ENCODE peak calls at places on chromosomes 12 and 14, in six cellular contexts. E, F, V, R, U and P are unnamed samples.

GRCh38 chr14:20413785-20414117 is 450 bp upstream of the TEP1 start:
- DNase-seq in E (no peak), F (peak; percentile 30), V (no peak), R (peak; percentile 12), U (no peak), P (no peak)

GRCh38 chr14:35416108-35416750 is 11.7 kb upstream of the NFKBIA start:
- DNase-seq in E (no peak), F (no peak), V (no peak), R (no peak), U (peak; percentile 33), P (no peak)

GRCh38 chr14:69535230-69535848 is 39.3 kb downstream of the CCDC177 start:
- DNase-seq in E (peak; percentile 50), F (peak; percentile 34), V (no peak), R (peak; percentile 50), U (peak; percentile 60), P (peak; percentile 50)

GRCh38 chr12:117832459-117833457 is 136.0 kb downstream of the KSR2 start:
- DNase-seq in E (peak; percentile 7), F (no peak), V (no peak), R (no peak), U (peak; percentile 22), P (no peak)

GRCh38 chr14:72844528-72844927 is 49.4 kb downstream of the DPF3 start:
- DNase-seq in E (no peak), F (no peak), V (no peak), R (no peak), U (no peak), P (no peak)

GRCh38 chr14:54768501-54768900 is 134.1 kb downstream of the GCH1 start:
- DNase-seq in E (peak; percentile 28), F (no peak), V (no peak), R (no peak), U (no peak), P (no peak)

GRCh38 chr14:21263284-21264024 is 5.8 kb downstream of the HNRNPC start:
- DNase-seq in E (peak; percentile 49), F (no peak), V (no peak), R (no peak), U (peak; percentile 29), P (no peak)

GRCh38 chr14:24331731-24332093 is 3.2 kb downstream of the ADCY4 start:
- DNase-seq in E (no peak), F (no peak), V (no peak), R (no peak), U (no peak), P (no peak)

GRCh38 chr12:27902651-27903050 is 69.9 kb downstream of the PTHLH start:
- DNase-seq in E (no peak), F (no peak), V (no peak), R (no peak), U (no peak), P (no peak)

GRCh38 chr12:75585309-75585708 is 73.9 kb upstream of the KRR1 start:
- DNase-seq in E (peak; percentile 92), F (peak; percentile 85), V (no peak), R (no peak), U (peak; percentile 70), P (no peak)

GRCh38 chr12:57625261-57626032 is 7.6 kb downstream of the B4GALNT1 start:
- DNase-seq in E (no peak), F (no peak), V (no peak), R (no peak), U (no peak), P (no peak)

GRCh38 chr12:57224973-57225679 is 4.4 kb upstream of the SHMT2 start:
- DNase-seq in E (no peak), F (peak; percentile 26), V (no peak), R (peak; percentile 55), U (peak; percentile 38), P (peak; percentile 96)

GRCh38 chr14:38056270-38056669 is 151.4 kb upstream of the SSTR1 start:
- DNase-seq in E (no peak), F (no peak), V (no peak), R (no peak), U (peak; percentile 37), P (no peak)

GRCh38 chr12:1864456-1864855 is 44.1 kb downstream of the LRTM2 start:
- DNase-seq in E (no peak), F (no peak), V (no peak), R (no peak), U (no peak), P (no peak)

GRCh38 chr14:67569651-67570290 is 30.3 kb downstream of the PIGH start:
- DNase-seq in E (no peak), F (no peak), V (no peak), R (no peak), U (no peak), P (no peak)

GRCh38 chr14:31382221-31382620 is 38.1 kb downstream of the HEATR5A start:
- DNase-seq in E (no peak), F (no peak), V (no peak), R (no peak), U (no peak), P (no peak)

GRCh38 chr14:57136669-57137068 is 132.0 kb downstream of the EXOC5 start:
- DNase-seq in E (no peak), F (no peak), V (no peak), R (no peak), U (no peak), P (no peak)

GRCh38 chr12:80937391-80938238 is at the start of gene LIN7A:
- DNase-seq in E (peak; percentile 31), F (peak; percentile 38), V (peak; percentile 23), R (peak; percentile 65), U (peak; percentile 57), P (peak; percentile 48)

GRCh38 chr14:100659345-100660001 is 67.2 kb upstream of the DLK1 start:
- DNase-seq in E (no peak), F (no peak), V (no peak), R (no peak), U (no peak), P (no peak)

GRCh38 chr12:108622425-108622824 is 11.3 kb downstream of the SELPLG start:
- DNase-seq in E (no peak), F (peak; percentile 76), V (no peak), R (no peak), U (peak; percentile 88), P (no peak)

GRCh38 chr12:81811778-81812125 is 52.6 kb upstream of the PPFIA2 start:
- DNase-seq in E (no peak), F (no peak), V (no peak), R (no peak), U (no peak), P (no peak)

GRCh38 chr12:132141976-132142678 is 2.0 kb downstream of the DDX51 start:
- DNase-seq in E (no peak), F (no peak), V (no peak), R (peak; percentile 3), U (no peak), P (peak; percentile 71)

GRCh38 chr12:72346331-72346944 is 74.3 kb downstream of the TRHDE start:
- DNase-seq in E (peak; percentile 85), F (peak; percentile 26), V (peak; percentile 86), R (peak; percentile 29), U (peak; percentile 77), P (no peak)

GRCh38 chr12:93824514-93825500 is 147.6 kb downstream of the CRADD start:
- DNase-seq in E (peak; percentile 43), F (no peak), V (peak; percentile 86), R (no peak), U (peak; percentile 52), P (no peak)

GRCh38 chr14:29085546-29085945 is 319.0 kb downstream of the FOXG1 start:
- DNase-seq in E (peak; percentile 5), F (no peak), V (peak; percentile 2), R (no peak), U (peak; percentile 2), P (no peak)

GRCh38 chr12:26631846-26632245 is 201.1 kb downstream of the ITPR2 start:
- DNase-seq in E (peak; percentile 38), F (peak; percentile 55), V (no peak), R (no peak), U (no peak), P (no peak)

GRCh38 chr12:68932123-68932700 is 759 bp downstream of the CPM start:
- DNase-seq in E (no peak), F (no peak), V (no peak), R (no peak), U (no peak), P (no peak)

GRCh38 chr14:23725980-23726746 is 90.0 kb downstream of the DHRS2 start:
- DNase-seq in E (no peak), F (no peak), V (no peak), R (no peak), U (no peak), P (no peak)

GRCh38 chr12:8048906-8049305 is 16.4 kb downstream of the FOXJ2 start:
- DNase-seq in E (no peak), F (no peak), V (no peak), R (no peak), U (no peak), P (no peak)

GRCh38 chr12:6229823-6230222 is 29.6 kb downstream of the CD9 start:
- DNase-seq in E (peak; percentile 97), F (peak; percentile 84), V (no peak), R (peak; percentile 58), U (peak; percentile 97), P (peak; percentile 76)

GRCh38 chr12:6226701-6227096 is 26.5 kb downstream of the CD9 start:
- DNase-seq in E (no peak), F (no peak), V (no peak), R (peak; percentile 72), U (no peak), P (peak; percentile 78)

GRCh38 chr12:6230321-6231110 is 30.3 kb downstream of the CD9 start:
- DNase-seq in E (no peak), F (no peak), V (no peak), R (peak; percentile 68), U (no peak), P (peak; percentile 85)

GRCh38 chr12:6229224-6229748 is 29.1 kb downstream of the CD9 start:
- DNase-seq in E (no peak), F (no peak), V (no peak), R (peak; percentile 53), U (no peak), P (no peak)

GRCh38 chr12:6228535-6229223 is 28.5 kb downstream of the CD9 start:
- DNase-seq in E (no peak), F (peak; percentile 36), V (no peak), R (no peak), U (no peak), P (no peak)
- H3K4me1 ChIP-seq in E (peaks cover 34% of the 10 kb centered on the region), F (peaks cover 73% of the 10 kb centered on the region), V (peaks cover 40% of the 10 kb centered on the region), R (peaks cover 100% of the 10 kb centered on the region), U (peaks cover 25% of the 10 kb centered on the region), P (peaks cover 96% of the 10 kb centered on the region)

DNA sequence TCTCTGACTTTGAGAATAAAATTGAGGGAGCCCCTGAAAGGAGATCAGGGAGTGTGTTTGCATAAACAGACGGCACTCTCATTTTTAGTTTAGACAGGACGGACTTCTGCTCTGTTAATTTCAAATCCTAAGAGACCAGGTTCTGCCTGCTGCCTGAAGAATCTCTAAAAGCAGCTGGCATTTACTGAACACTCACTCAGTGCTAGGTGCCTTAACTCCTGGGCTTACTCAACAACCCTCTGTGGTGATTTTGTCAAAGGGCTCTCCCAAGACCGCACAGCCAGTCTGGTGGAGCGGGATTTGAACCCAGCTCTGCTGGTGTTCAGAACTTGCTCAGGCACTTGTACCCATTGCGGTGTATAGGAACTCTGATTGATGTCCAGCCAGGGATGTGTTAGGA is 2.2 kb downstream of the ORAI1 start:
- DNase-seq in E (no peak), F (no peak), V (no peak), R (no peak), U (peak; percentile 21), P (no peak)
- H3K4me1 ChIP-seq in E (peaks cover 23% of the 10 kb centered on the region), F (peaks cover 50% of the 10 kb centered on the region), V (peaks cover 20% of the 10 kb centered on the region), R (peaks cover 59% of the 10 kb centered on the region), U (peaks cover 29% of the 10 kb centered on the region), P (peaks cover 16% of the 10 kb centered on the region)

GRCh38 chr14:96097752-96098151 is 58.6 kb downstream of the C14orf132 start:
- DNase-seq in E (no peak), F (no peak), V (no peak), R (no peak), U (no peak), P (no peak)
- H3K4me1 ChIP-seq in E (peaks cover 17% of the 10 kb centered on the region), F (no peaks in the 10 kb centered on the region), V (peaks cover 3% of the 10 kb centered on the region), R (peaks cover 15% of the 10 kb centered on the region), U (peaks cover 43% of the 10 kb centered on the region), P (no peaks in the 10 kb centered on the region)

GRCh38 chr12:104578453-104578852 is 121.7 kb downstream of the CHST11 start:
- DNase-seq in E (peak; percentile 84), F (no peak), V (no peak), R (no peak), U (peak; percentile 94), P (no peak)
- H3K4me1 ChIP-seq in E (peaks cover 11% of the 10 kb centered on the region), F (no peaks in the 10 kb centered on the region), V (peaks cover 7% of the 10 kb centered on the region), R (peaks cover 4% of the 10 kb centered on the region), U (no peaks in the 10 kb centered on the region), P (peaks cover 4% of the 10 kb centered on the region)